ENCODE peak calls at places on chromosomes 7 and 10, in five cellular contexts. Y is NCI-H1092, S is glutamatergic neuron, J is NCI-H1694 treated with DMSO at 0.1 percent for 48 hours, B is psoas muscle. V is an unnamed sample.
A peak's percentile ranks its signal among the peaks of the same experiment; 100 is the strongest.

GRCh38 chr10:69130251-69130650 is 6.3 kb downstream of the VPS26A start:
- DNase-seq in Y (no peak), S (no peak), J (no peak), B (no peak), V (no peak)

GRCh38 chr7:44633254-44634186 is 27.1 kb downstream of the OGDH start:
- DNase-seq in Y (no peak), S (no peak), J (no peak), B (peak; percentile 73), V (no peak)

GRCh38 chr10:103881420-103882284 is 26.3 kb upstream of the SH3PXD2A start:
- DNase-seq in Y (peak; percentile 54), S (no peak), J (peak; percentile 78), B (peak; percentile 41), V (no peak)

GRCh38 chr10:49367600-49367999 is 28.3 kb downstream of the DRGX start:
- DNase-seq in Y (no peak), S (no peak), J (no peak), B (no peak), V (no peak)

GRCh38 chr7:77826300-77826699 is 27.7 kb downstream of the PHTF2 start:
- DNase-seq in Y (no peak), S (no peak), J (no peak), B (no peak), V (no peak)

GRCh38 chr7:146331369-146331768 is 214.8 kb downstream of the CNTNAP2 start:
- DNase-seq in Y (no peak), S (no peak), J (no peak), B (no peak), V (no peak)

GRCh38 chr7:18834574-18835361 is 282.7 kb downstream of the TWIST1 start:
- DNase-seq in Y (no peak), S (no peak), J (no peak), B (no peak), V (no peak)

GRCh38 chr7:30145521-30145920 is 10.7 kb downstream of the MTURN start:
- DNase-seq in Y (no peak), S (no peak), J (no peak), B (no peak), V (no peak)

GRCh38 chr7:157602156-157602555 is 265.4 kb downstream of the DNAJB6 start:
- DNase-seq in Y (no peak), S (no peak), J (no peak), B (no peak), V (no peak)

GRCh38 chr10:112744525-112744924 is 205.5 kb upstream of the TCF7L2 start:
- DNase-seq in Y (no peak), S (no peak), J (no peak), B (no peak), V (no peak)

GRCh38 chr10:59708816-59709471 is 706 bp downstream of the SLC16A9 start:
- DNase-seq in Y (peak; percentile 7), S (peak; percentile 41), J (peak; percentile 5), B (peak; percentile 16), V (no peak)